ENCODE peak calls at places on chromosomes 12 and 14, in four cellular contexts. X is WTC11; U is nephron progenitor cell; W is activated CD8-positive, alpha-beta T cell treated with anti-CD3 and anti-CD28 coated beads for 36 hours. T is an unnamed sample.
A peak's percentile ranks its signal among the peaks of the same experiment; 100 is the strongest.

GRCh38 chr12:92107094-92107493 is 38.6 kb downstream of the BTG1 start:
- DNase-seq in X (no peak), W (no peak), U (no peak), T (no peak)

GRCh38 chr12:124458220-124458991 is 109.0 kb downstream of the NCOR2 start:
- DNase-seq in U (no peak), X (no peak), W (no peak), T (no peak)

GRCh38 chr14:70822706-70823185 is 13.4 kb upstream of the MAP3K9 start:
- DNase-seq in W (no peak), X (peak; percentile 87), U (peak; percentile 79), T (peak; percentile 31)

GRCh38 chr12:120110550-120111501 is 5.7 kb downstream of the RAB35 start:
- DNase-seq in X (peak; percentile 33), W (peak; percentile 65), U (no peak), T (peak; percentile 53)

GRCh38 chr12:104956870-104957301 is 1.2 kb downstream of the SLC41A2 start:
- DNase-seq in U (no peak), W (no peak), X (no peak), T (no peak)

GRCh38 chr14:63563370-63564026 is 20.3 kb upstream of the PPP2R5E start:
- DNase-seq in U (no peak), W (no peak), X (no peak), T (peak; percentile 53)

GRCh38 chr14:29911815-29912214 is 15.8 kb downstream of the PRKD1 start:
- DNase-seq in U (no peak), W (no peak), X (no peak), T (no peak)

GRCh38 chr12:59887204-59887603 is 291.4 kb downstream of the SLC16A7 start:
- DNase-seq in U (no peak), X (no peak), W (no peak), T (no peak)

GRCh38 chr12:33581613-33582122 is 142.0 kb upstream of the SYT10 start:
- DNase-seq in W (no peak), X (no peak), U (no peak), T (no peak)

GRCh38 chr14:90194706-90195105 is 61.6 kb upstream of the PSMC1 start:
- DNase-seq in U (no peak), X (no peak), W (no peak), T (no peak)

GRCh38 chr14:90191585-90191984 is 64.8 kb upstream of the PSMC1 start:
- DNase-seq in U (no peak), X (no peak), W (no peak), T (no peak)

GRCh38 chr14:90198541-90198940 is 57.8 kb upstream of the PSMC1 start:
- DNase-seq in W (no peak), X (no peak), U (no peak), T (no peak)

GRCh38 chr14:90191154-90191553 is 65.2 kb upstream of the PSMC1 start:
- DNase-seq in X (no peak), W (no peak), U (no peak), T (no peak)

DNA sequence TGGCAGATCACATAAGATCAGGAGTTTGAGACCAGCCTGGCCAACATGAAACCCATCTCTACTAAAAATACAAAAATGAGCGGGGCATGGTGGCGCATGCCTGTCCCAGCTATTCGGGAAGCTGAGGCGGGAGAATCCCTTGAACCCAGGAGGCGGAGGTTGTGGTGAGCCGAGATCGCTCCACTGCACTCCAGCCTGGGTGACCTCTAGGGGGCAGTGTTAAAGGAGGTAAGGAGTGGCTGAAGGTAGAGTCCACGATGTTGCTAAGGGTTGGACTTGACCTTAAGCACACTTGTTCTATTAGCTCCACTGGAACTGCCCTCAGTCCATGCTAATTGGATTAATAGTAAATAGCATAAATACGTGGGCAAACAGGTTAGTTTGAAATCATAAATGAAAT is 62.4 kb upstream of the PSMC1 start:
- DNase-seq in X (peak; percentile 71), U (peak; percentile 11), W (peak; percentile 17), T (peak; percentile 2)
- TF ChIP-seq CTCF in X (peak; percentile 70), U (no peak), W (peak; percentile 58), T (peak; percentile 16)

GRCh38 chr12:93763746-93764147 is 86.6 kb downstream of the CRADD start:
- DNase-seq in U (no peak), W (no peak), X (no peak), T (no peak)
- TF ChIP-seq CTCF in U (no peak), W (no peak), X (no peak), T (peak; percentile 44)

GRCh38 chr14:54715244-54715643 is 148.3 kb downstream of the SAMD4A start:
- DNase-seq in X (no peak), U (no peak), W (no peak), T (peak; percentile 42)
- TF ChIP-seq CTCF in X (no peak), U (no peak), W (no peak), T (peak; percentile 48)

GRCh38 chr12:51893786-51894185 is 5.9 kb downstream of the ANKRD33 start:
- DNase-seq in U (no peak), X (no peak), W (no peak), T (no peak)
- TF ChIP-seq CTCF in U (no peak), X (no peak), W (no peak), T (no peak)

GRCh38 chr12:62210422-62210821 is 49.8 kb upstream of the USP15 start:
- DNase-seq in X (peak; percentile 40), U (peak; percentile 53), W (peak; percentile 63), T (peak; percentile 75)
- TF ChIP-seq CTCF in X (peak; percentile 76), U (peak; percentile 84), W (peak; percentile 92), T (peak; percentile 90)

GRCh38 chr14:87332001-87332400 is 661.0 kb downstream of the GALC start:
- DNase-seq in U (no peak), X (no peak), W (no peak), T (peak; percentile 1)

GRCh38 chr14:87334997-87335675 is 657.8 kb downstream of the GALC start:
- DNase-seq in X (no peak), U (no peak), W (no peak), T (no peak)
- TF ChIP-seq CTCF in X (no peak), U (no peak), W (no peak), T (no peak)

GRCh38 chr12:49609875-49610154 is 4.4 kb upstream of the FAM186B start:
- DNase-seq in X (no peak), W (no peak), U (no peak), T (peak; percentile 30)
- TF ChIP-seq CTCF in X (no peak), W (no peak), U (no peak), T (peak; percentile 15)

GRCh38 chr12:95205685-95206084 is 11.6 kb downstream of the FGD6 start:
- DNase-seq in U (no peak), W (no peak), X (no peak), T (peak; percentile 93)

GRCh38 chr12:95205016-95205415 is 12.3 kb downstream of the FGD6 start:
- DNase-seq in W (no peak), X (no peak), U (no peak), T (no peak)

GRCh38 chr12:95208678-95209077 is 8.6 kb downstream of the FGD6 start:
- DNase-seq in W (no peak), U (no peak), X (no peak), T (no peak)

GRCh38 chr12:95206916-95207315 is 10.4 kb downstream of the FGD6 start:
- DNase-seq in U (no peak), X (no peak), W (no peak), T (no peak)

GRCh38 chr12:95207407-95207806 is 9.9 kb downstream of the FGD6 start:
- DNase-seq in W (no peak), U (no peak), X (no peak), T (no peak)
- TF ChIP-seq CTCF in W (no peak), U (no peak), X (no peak), T (no peak)

GRCh38 chr14:88559852-88560251 is 3.0 kb upstream of the ZC3H14 start:
- DNase-seq in W (no peak), X (no peak), U (no peak), T (peak; percentile 79)
- TF ChIP-seq CTCF in W (no peak), X (no peak), U (no peak), T (peak; percentile 64)